ENCODE peak calls at places on chromosomes 12 and 14, in nine cellular contexts. F, V, R, J, D, S, A, X and C are unnamed samples.

GRCh38 chr12:52501490-52501889 is 8.4 kb upstream of the KRT6A start:
- DNase-seq in F (no peak), V (no peak), R (peak; percentile 49), J (no peak), D (peak; percentile 13), S (no peak), A (no peak), X (no peak), C (no peak)

GRCh38 chr14:19974844-19975243 is 547 bp upstream of the OR4K15 start:
- DNase-seq in F (no peak), V (no peak), R (no peak), J (no peak), D (no peak), S (no peak), A (no peak), X (no peak), C (no peak)

GRCh38 chr14:49849213-49849847 is 3.3 kb downstream of the NEMF start:
- DNase-seq in F (no peak), V (no peak), R (no peak), J (no peak), D (no peak), S (no peak), A (no peak), X (no peak), C (no peak)

GRCh38 chr14:32468955-32469354 is 139.9 kb downstream of the AKAP6 start:
- DNase-seq in F (no peak), V (peak; percentile 8), R (peak; percentile 60), J (no peak), D (peak; percentile 89), S (no peak), A (no peak), X (no peak), C (no peak)

GRCh38 chr12:32596031-32596430 is 83.1 kb upstream of the DNM1L start:
- DNase-seq in F (no peak), V (no peak), R (no peak), J (no peak), D (no peak), S (no peak), A (no peak), X (no peak), C (no peak)

GRCh38 chr12:22042981-22043669 is 2.9 kb upstream of the CMAS start:
- DNase-seq in F (no peak), V (no peak), R (peak; percentile 3), J (no peak), D (peak; percentile 26), S (no peak), A (no peak), X (no peak), C (no peak)

GRCh38 chr12:25001311-25001710 is 52.4 kb upstream of the BCAT1 start:
- DNase-seq in F (no peak), V (no peak), R (no peak), J (no peak), D (no peak), S (no peak), A (no peak), X (no peak), C (no peak)

GRCh38 chr12:15212877-15213276 is 8.3 kb downstream of the RERG start:
- DNase-seq in F (no peak), V (no peak), R (no peak), J (no peak), D (no peak), S (no peak), A (no peak), X (no peak), C (no peak)

GRCh38 chr14:71668186-71668912 is 263.9 kb upstream of the RGS6 start:
- DNase-seq in F (no peak), V (no peak), R (no peak), J (no peak), D (peak; percentile 64), S (no peak), A (no peak), X (no peak), C (no peak)

GRCh38 chr14:34496679-34497513 is 34.9 kb upstream of the SPTSSA start:
- DNase-seq in F (no peak), V (peak; percentile 89), R (peak; percentile 98), J (peak; percentile 67), D (peak; percentile 99), S (peak; percentile 61), A (peak; percentile 37), X (peak; percentile 97), C (no peak)

GRCh38 chr12:220946-221550 is 7.1 kb upstream of the SLC6A12 start:
- DNase-seq in F (no peak), V (no peak), R (no peak), J (no peak), D (no peak), S (no peak), A (no peak), X (no peak), C (no peak)

GRCh38 chr14:77761205-77761931 is 412 bp upstream of the SNW1 start:
- DNase-seq in F (no peak), V (peak; percentile 96), R (peak; percentile 43), J (peak; percentile 18), D (peak; percentile 46), S (peak; percentile 4), A (no peak), X (no peak), C (no peak)

GRCh38 chr12:53467880-53468279 is 16.0 kb downstream of the PCBP2 start:
- DNase-seq in F (no peak), V (no peak), R (no peak), J (no peak), D (no peak), S (no peak), A (no peak), X (no peak), C (no peak)

GRCh38 chr14:96225745-96226151 is 21.1 kb downstream of the BDKRB2 start:
- DNase-seq in F (no peak), V (peak; percentile 80), R (peak; percentile 50), J (no peak), D (peak; percentile 76), S (peak; percentile 6), A (no peak), X (no peak), C (no peak)

GRCh38 chr12:6204533-6205143 is 4.4 kb downstream of the CD9 start:
- DNase-seq in F (no peak), V (no peak), R (no peak), J (no peak), D (peak; percentile 12), S (no peak), A (no peak), X (no peak), C (no peak)

GRCh38 chr12:32134144-32134888 is 27.7 kb downstream of the BICD1 start:
- DNase-seq in F (peak; percentile 51), V (peak; percentile 32), R (peak; percentile 93), J (no peak), D (peak; percentile 58), S (peak; percentile 74), A (no peak), X (no peak), C (peak; percentile 42)

GRCh38 chr12:120055231-120055630 is 61.3 kb downstream of the RAB35 start:
- DNase-seq in F (no peak), V (no peak), R (peak; percentile 27), J (no peak), D (no peak), S (no peak), A (no peak), X (no peak), C (no peak)

GRCh38 chr14:58071341-58071740 is 80.7 kb downstream of the ARMH4 start:
- DNase-seq in F (no peak), V (no peak), R (no peak), J (no peak), D (no peak), S (no peak), A (no peak), X (no peak), C (no peak)

GRCh38 chr12:117333331-117334000 is 28.0 kb downstream of the NOS1 start:
- DNase-seq in F (no peak), V (no peak), R (no peak), J (peak; percentile 37), D (no peak), S (no peak), A (peak; percentile 2), X (no peak), C (no peak)

GRCh38 chr12:4984971-4985370 is 58.7 kb upstream of the KCNA5 start:
- DNase-seq in F (no peak), V (no peak), R (no peak), J (no peak), D (no peak), S (no peak), A (no peak), X (no peak), C (no peak)

GRCh38 chr14:99357856-99358390 is 85.9 kb upstream of the BCL11B start:
- DNase-seq in F (no peak), V (no peak), R (no peak), J (peak; percentile 8), D (no peak), S (no peak), A (no peak), X (no peak), C (no peak)

GRCh38 chr12:116538076-116538591 is 21.0 kb upstream of the MAP1LC3B2 start:
- DNase-seq in F (peak; percentile 50), V (no peak), R (no peak), J (no peak), D (no peak), S (no peak), A (no peak), X (no peak), C (peak; percentile 59)

GRCh38 chr14:33063521-33063920 is 124.8 kb downstream of the NPAS3 start:
- DNase-seq in F (no peak), V (no peak), R (no peak), J (no peak), D (no peak), S (no peak), A (no peak), X (no peak), C (no peak)